ENCODE peak calls at places on chromosomes 2 and 18, in seven cellular contexts. T is NCI-H1092 treated with DMSO at 0.1 percent for 48 hours, N is glomerular endothelial cell, D is lung, C is SJSA1, V is H4, U is PC-3. J is an unnamed sample.

GRCh38 chr2:106542730-106543359 is 55.7 kb downstream of the CD8B2 start:
- DNase-seq in T (peak; percentile 36), N (peak; percentile 22), D (peak; percentile 68), C (peak; percentile 63), V (peak; percentile 52), U (peak; percentile 83), J (peak; percentile 59)

GRCh38 chr2:101617188-101617587 is 80.3 kb upstream of the MAP4K4 start:
- DNase-seq in T (no peak), N (no peak), D (no peak), C (no peak), V (no peak), U (peak; percentile 8), J (no peak)

GRCh38 chr18:67776929-67777328 is 260.4 kb upstream of the DSEL start:
- DNase-seq in T (no peak), N (no peak), D (no peak), C (no peak), V (no peak), U (peak; percentile 49), J (no peak)

GRCh38 chr2:11656671-11657101 is 13.3 kb downstream of the NTSR2 start:
- DNase-seq in T (no peak), N (no peak), D (no peak), C (no peak), V (no peak), U (peak; percentile 67), J (no peak)

GRCh38 chr2:127498386-127498785 is 27.9 kb downstream of the IWS1 start:
- DNase-seq in T (no peak), N (no peak), D (no peak), C (no peak), V (peak; percentile 54), U (peak; percentile 83), J (no peak)

GRCh38 chr2:223460774-223461211 is 141.4 kb downstream of the SCG2 start:
- DNase-seq in T (peak; percentile 54), N (no peak), D (no peak), C (no peak), V (peak; percentile 10), U (peak; percentile 72), J (no peak)

GRCh38 chr18:69216390-69216789 is 184.3 kb upstream of the DOK6 start:
- DNase-seq in T (peak; percentile 69), N (no peak), D (no peak), C (no peak), V (no peak), U (no peak), J (no peak)

GRCh38 chr2:44211183-44211582 is 42.5 kb downstream of the PPM1B start:
- DNase-seq in T (no peak), N (peak; percentile 47), D (no peak), C (no peak), V (no peak), U (no peak), J (no peak)

GRCh38 chr2:85707304-85707703 is 13.1 kb downstream of the GNLY start:
- DNase-seq in T (peak; percentile 65), N (peak; percentile 84), D (peak; percentile 84), C (peak; percentile 76), V (peak; percentile 81), U (peak; percentile 99), J (no peak)

GRCh38 chr2:120511546-120512320 is 165.8 kb downstream of the INHBB start:
- DNase-seq in T (no peak), N (no peak), D (no peak), C (no peak), V (no peak), U (no peak), J (peak; percentile 58)

GRCh38 chr2:230842473-230842872 is 22.3 kb upstream of the ITM2C start:
- DNase-seq in T (no peak), N (no peak), D (no peak), C (no peak), V (no peak), U (no peak), J (no peak)

GRCh38 chr18:70058916-70059315 is 111.2 kb upstream of the CD226 start:
- DNase-seq in T (no peak), N (no peak), D (no peak), C (no peak), V (no peak), U (no peak), J (no peak)

GRCh38 chr2:238926761-238927611 is 79.1 kb downstream of the TWIST2 start:
- DNase-seq in T (no peak), N (no peak), D (no peak), C (no peak), V (no peak), U (no peak), J (peak; percentile 18)

GRCh38 chr2:222731183-222731582 is 59.7 kb downstream of the MOGAT1 start:
- DNase-seq in T (no peak), N (no peak), D (no peak), C (no peak), V (no peak), U (no peak), J (no peak)

GRCh38 chr18:23498877-23499570 is 4.3 kb upstream of the RMC1 start:
- DNase-seq in T (peak; percentile 52), N (no peak), D (peak; percentile 73), C (peak; percentile 77), V (peak; percentile 75), U (peak; percentile 68), J (peak; percentile 77)

GRCh38 chr2:121382744-121383143 is 97.7 kb upstream of the TFCP2L1 start:
- DNase-seq in T (no peak), N (no peak), D (no peak), C (no peak), V (no peak), U (no peak), J (peak; percentile 36)

GRCh38 chr2:69077224-69077953 is 64.4 kb downstream of the ANTXR1 start:
- DNase-seq in T (peak; percentile 6), N (no peak), D (no peak), C (no peak), V (no peak), U (no peak), J (no peak)

GRCh38 chr18:35415511-35416427 is 38.6 kb upstream of the ZNF396 start:
- DNase-seq in T (no peak), N (no peak), D (no peak), C (no peak), V (no peak), U (no peak), J (no peak)